ENCODE peak calls at places on chromosomes 4 and X, in seven cellular contexts. F is H9, W is mesenchymal stem cell, E is neuronal stem cell, Y is trophoblast cell, M is mesendoderm, I is H1. V is an unnamed sample.

GRCh38 chrX:1521459-1521956 is 15.5 kb downstream of the P2RY8 start:
- DNase-seq in F (peak; percentile 75), W (no peak), E (no peak), Y (peak; percentile 9), M (peak; percentile 81), I (peak; percentile 23), V (no peak)

GRCh38 chr4:98583265-98583664 is 75.1 kb downstream of the TSPAN5 start:
- DNase-seq in F (no peak), W (no peak), E (no peak), Y (no peak), M (no peak), I (no peak), V (no peak)

GRCh38 chr4:123481034-123481433 is 84.4 kb downstream of the SPRY1 start:
- DNase-seq in F (no peak), W (peak; percentile 62), E (no peak), Y (no peak), M (no peak), I (no peak), V (peak; percentile 92)

GRCh38 chr4:25180524-25181131 is 20.4 kb upstream of the SEPSECS start:
- DNase-seq in F (peak; percentile 35), W (peak; percentile 44), E (peak; percentile 21), Y (no peak), M (peak; percentile 74), I (no peak), V (peak; percentile 46)

GRCh38 chrX:45850775-45851433 is 650.2 kb upstream of the DIPK2B start:
- DNase-seq in F (peak; percentile 30), W (peak; percentile 51), E (no peak), Y (no peak), M (peak; percentile 72), I (no peak), V (peak; percentile 28)

GRCh38 chr4:82801910-82802521 is 3.4 kb upstream of the SCD5 start:
- DNase-seq in F (no peak), W (peak; percentile 33), E (no peak), Y (no peak), M (no peak), I (no peak), V (peak; percentile 51)

GRCh38 chr4:832536-832935 is 6.6 kb upstream of the CPLX1 start:
- DNase-seq in F (no peak), W (no peak), E (no peak), Y (no peak), M (no peak), I (no peak), V (no peak)

GRCh38 chrX:40105016-40105790 is 7.4 kb upstream of the BCOR start:
- DNase-seq in F (peak; percentile 63), W (peak; percentile 57), E (no peak), Y (peak; percentile 17), M (peak; percentile 57), I (no peak), V (no peak)

GRCh38 chr4:111650553-111651183 is 494.6 kb upstream of the FAM241A start:
- DNase-seq in F (no peak), W (no peak), E (no peak), Y (no peak), M (no peak), I (no peak), V (no peak)

GRCh38 chr4:81758865-81759264 is 287.2 kb upstream of the RASGEF1B start:
- DNase-seq in F (no peak), W (no peak), E (no peak), Y (no peak), M (no peak), I (no peak), V (no peak)

GRCh38 chr4:98663226-98664006 is 5.0 kb upstream of the TSPAN5 start:
- DNase-seq in F (no peak), W (no peak), E (no peak), Y (no peak), M (no peak), I (no peak), V (no peak)

GRCh38 chrX:57771689-57772088 is 91.6 kb upstream of the NLRP2B start:
- DNase-seq in F (no peak), W (no peak), E (no peak), Y (no peak), M (no peak), I (no peak), V (no peak)

GRCh38 chr4:85508654-85509053 is 33.7 kb downstream of the ARHGAP24 start:
- DNase-seq in F (no peak), W (no peak), E (no peak), Y (peak; percentile 86), M (peak; percentile 98), I (no peak), V (no peak)

GRCh38 chr4:185559913-185560281 is 24.6 kb upstream of the PDLIM3 start:
- DNase-seq in F (no peak), W (peak; percentile 99), E (no peak), Y (peak; percentile 14), M (peak; percentile 89), I (no peak), V (peak; percentile 68)

GRCh38 chr4:181143241-181143854 is 1099.9 kb upstream of the TENM3 start:
- DNase-seq in F (peak; percentile 65), W (peak; percentile 65), E (peak; percentile 84), Y (peak; percentile 77), M (peak; percentile 67), I (peak; percentile 34), V (peak; percentile 72)

DNA sequence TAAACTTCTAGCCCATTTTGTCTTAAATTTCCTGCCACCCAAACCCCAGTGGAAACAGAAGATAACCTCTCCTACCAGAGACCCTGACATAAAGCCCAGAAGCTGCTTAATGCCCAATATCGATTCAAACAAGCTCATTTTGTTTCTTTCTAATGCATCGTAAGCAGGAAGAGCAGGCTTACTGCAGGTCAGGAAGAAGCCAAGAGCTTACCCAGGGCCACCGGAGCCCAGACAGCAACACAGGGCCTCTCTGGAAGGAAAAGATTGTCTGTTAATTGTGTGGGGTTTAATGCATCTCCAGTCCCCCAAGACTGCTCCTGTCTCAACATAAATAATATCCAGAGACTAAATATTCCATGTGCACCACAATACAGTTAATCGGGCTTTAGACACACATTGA is 177.3 kb upstream of the NOCT start:
- DNase-seq in F (no peak), W (no peak), E (no peak), Y (no peak), M (no peak), I (no peak), V (no peak)
- H2BK5ac ChIP-seq in F (no peak overlapping the region), W (no peak overlapping the region), E (no peak overlapping the region), Y (no peak overlapping the region), M (no peak overlapping the region), I (no peak overlapping the region), V (no peak overlapping the region)

DNA sequence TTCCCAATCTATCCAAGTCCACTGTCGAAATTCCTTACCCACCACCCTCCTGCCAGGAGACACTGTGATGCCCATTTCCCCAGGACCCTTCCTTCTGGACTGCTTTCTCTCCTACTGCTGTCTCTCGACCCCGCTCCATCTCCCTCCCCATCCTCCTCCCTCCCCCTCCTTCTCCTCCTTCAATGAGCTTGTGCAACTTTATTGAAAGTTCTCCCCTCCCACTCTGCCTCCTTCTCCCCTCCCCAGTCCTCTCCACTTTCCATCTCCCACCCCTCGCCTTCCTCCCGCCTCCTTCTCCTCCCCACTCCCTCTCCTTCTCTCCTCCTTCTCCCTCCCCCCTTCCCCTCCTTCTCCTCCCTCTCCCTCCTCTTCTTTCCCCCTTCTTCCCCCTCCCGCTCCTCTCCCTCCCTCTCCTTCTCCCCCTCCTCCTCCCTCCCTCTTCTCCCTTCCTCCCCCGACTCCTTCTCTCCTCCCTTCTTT is 116.6 kb upstream of the FAT1 start:
- DNase-seq in F (no peak), W (no peak), E (no peak), Y (no peak), M (no peak), I (no peak), V (peak; percentile 62)
- H2BK5ac ChIP-seq in F (no peak overlapping the region), W (no peak overlapping the region), E (no peak overlapping the region), Y (no peak overlapping the region), M (no peak overlapping the region), I (no peak overlapping the region), V (peak overlapping the region; percentile 96)

GRCh38 chrX:65034292-65034640 is 58.0 kb upstream of the ZC4H2 start:
- DNase-seq in F (no peak), W (no peak), E (no peak), Y (no peak), M (no peak), I (no peak), V (no peak)
- H2BK5ac ChIP-seq in F (no peak overlapping the region), W (no peak overlapping the region), E (no peak overlapping the region), Y (no peak overlapping the region), M (no peak overlapping the region), I (no peak overlapping the region), V (no peak overlapping the region)

GRCh38 chr4:142278663-142279062 is 567.4 kb downstream of the INPP4B start:
- DNase-seq in F (no peak), W (no peak), E (no peak), Y (no peak), M (no peak), I (no peak), V (no peak)
- H2BK5ac ChIP-seq in F (no peak overlapping the region), W (no peak overlapping the region), E (no peak overlapping the region), Y (no peak overlapping the region), M (no peak overlapping the region), I (no peak overlapping the region), V (peak overlapping the region; percentile 73)

GRCh38 chr4:6668391-6668790 is 25.3 kb upstream of the S100P start:
- DNase-seq in F (no peak), W (no peak), E (no peak), Y (peak; percentile 71), M (no peak), I (no peak), V (peak; percentile 80)

GRCh38 chr4:6663596-6664393 is 23.3 kb downstream of the MRFAP1 start:
- DNase-seq in F (no peak), W (no peak), E (no peak), Y (no peak), M (no peak), I (no peak), V (no peak)

GRCh38 chr4:6662591-6662990 is 22.1 kb downstream of the MRFAP1 start:
- DNase-seq in F (no peak), W (no peak), E (no peak), Y (no peak), M (no peak), I (no peak), V (no peak)

GRCh38 chr4:6660430-6660829 is 19.9 kb downstream of the MRFAP1 start:
- DNase-seq in F (no peak), W (no peak), E (no peak), Y (no peak), M (no peak), I (no peak), V (no peak)

GRCh38 chr4:6665320-6665654 is 24.8 kb downstream of the MRFAP1 start:
- DNase-seq in F (no peak), W (no peak), E (no peak), Y (no peak), M (no peak), I (no peak), V (no peak)
- H2BK5ac ChIP-seq in F (no peak overlapping the region), W (no peak overlapping the region), E (no peak overlapping the region), Y (no peak overlapping the region), M (no peak overlapping the region), I (no peak overlapping the region), V (no peak overlapping the region)

GRCh38 chr4:170580651-170581050 is 490.9 kb upstream of the AADAT start:
- DNase-seq in F (no peak), W (no peak), E (no peak), Y (no peak), M (no peak), I (no peak), V (no peak)

GRCh38 chr4:170581969-170582368 is 492.2 kb upstream of the AADAT start:
- DNase-seq in F (no peak), W (no peak), E (no peak), Y (peak; percentile 1), M (peak; percentile 59), I (no peak), V (no peak)

GRCh38 chr4:170581322-170581721 is 491.6 kb upstream of the AADAT start:
- DNase-seq in F (peak; percentile 59), W (no peak), E (no peak), Y (no peak), M (peak; percentile 87), I (peak; percentile 2), V (no peak)
- H2BK5ac ChIP-seq in F (no peak overlapping the region), W (no peak overlapping the region), E (no peak overlapping the region), Y (no peak overlapping the region), M (no peak overlapping the region), I (no peak overlapping the region), V (no peak overlapping the region)

V was measured in IMR-90.